ENCODE peak calls at places on chromosomes 11 and 22, in eight cellular contexts. F is left cardiac atrium; G is AG04449; A is ELF-1; W is CD4-positive, alpha-beta T cell; T is astrocyte of the cerebellum; U is posterior vena cava; D is MCF 10A. J is an unnamed sample.
A peak's percentile ranks its signal among the peaks of the same experiment; 100 is the strongest.

GRCh38 chr22:18056802-18057474 is 20.9 kb upstream of the PEX26 start:
- DNase-seq in F (no peak), D (no peak), A (no peak), W (no peak), T (no peak), U (peak; percentile 48), G (no peak), J (peak; percentile 35)

GRCh38 chr11:792535-792821 is 2.6 kb upstream of the CEND1 start:
- DNase-seq in T (no peak), D (no peak), F (no peak), G (no peak), U (no peak), W (no peak), A (no peak), J (no peak)

GRCh38 chr11:73950869-73951710 is at the start of gene DNAJB13:
- DNase-seq in A (peak; percentile 76), T (no peak), F (no peak), G (no peak), D (peak; percentile 37), U (peak; percentile 75), W (no peak), J (no peak)

GRCh38 chr11:22666700-22667439 is 459 bp downstream of the GAS2 start:
- DNase-seq in U (peak; percentile 72), A (peak; percentile 75), F (peak; percentile 60), G (no peak), T (no peak), W (no peak), D (no peak), J (no peak)

GRCh38 chr11:32456864-32457263 is 21.5 kb upstream of the WT1 start:
- DNase-seq in D (no peak), A (no peak), U (no peak), W (no peak), F (no peak), G (no peak), T (no peak), J (no peak)

GRCh38 chr11:104526006-104526405 is 362.1 kb upstream of the PDGFD start:
- DNase-seq in F (no peak), A (no peak), W (no peak), G (no peak), D (no peak), T (no peak), U (no peak), J (no peak)

GRCh38 chr11:117819096-117820040 is 5.2 kb downstream of the FXYD2 start:
- DNase-seq in U (peak; percentile 87), F (peak; percentile 71), G (no peak), T (peak; percentile 59), A (peak; percentile 92), W (no peak), D (peak; percentile 78), J (peak; percentile 76)

GRCh38 chr22:42361523-42361922 is 70.7 kb downstream of the NFAM1 start:
- DNase-seq in G (no peak), A (no peak), D (no peak), W (no peak), T (no peak), F (no peak), U (no peak), J (no peak)

GRCh38 chr11:36411202-36411640 is 98.9 kb downstream of the TRAF6 start:
- DNase-seq in T (no peak), W (no peak), U (no peak), G (no peak), F (peak; percentile 38), D (no peak), A (no peak), J (no peak)

GRCh38 chr22:30843245-30843644 is 125.3 kb downstream of the MORC2 start:
- DNase-seq in A (no peak), F (no peak), G (no peak), D (peak; percentile 98), T (peak; percentile 86), W (no peak), U (peak; percentile 30), J (no peak)

GRCh38 chr22:50529416-50530279 is at the start of gene TYMP:
- DNase-seq in W (no peak), U (peak; percentile 96), D (no peak), F (peak; percentile 86), A (peak; percentile 36), T (no peak), G (no peak), J (peak; percentile 94)

GRCh38 chr11:2186669-2187266 is 15.2 kb upstream of the TH start:
- DNase-seq in T (no peak), W (peak; percentile 38), D (peak; percentile 25), U (no peak), F (no peak), G (no peak), A (peak; percentile 66), J (no peak)

GRCh38 chr11:132064987-132065620 is 694.7 kb downstream of the NTM start:
- DNase-seq in G (peak; percentile 100), D (no peak), U (no peak), F (no peak), T (peak; percentile 96), A (no peak), W (no peak), J (no peak)

GRCh38 chr22:27133951-27134664 is 476.7 kb downstream of the MIAT start:
- DNase-seq in W (no peak), F (peak; percentile 57), G (peak; percentile 63), D (peak; percentile 90), A (peak; percentile 46), U (peak; percentile 83), T (peak; percentile 67), J (no peak)

GRCh38 chr11:66988238-66988637 is 13.1 kb downstream of the C11orf86 start:
- DNase-seq in U (no peak), F (no peak), W (no peak), D (no peak), G (no peak), A (no peak), T (no peak), J (no peak)

GRCh38 chr22:19932367-19933206 is 9.0 kb upstream of the COMT start:
- DNase-seq in F (no peak), W (no peak), D (no peak), T (no peak), G (no peak), U (no peak), A (no peak), J (peak; percentile 40)

GRCh38 chr11:69636512-69636866 is 4.5 kb upstream of the CCND1 start:
- DNase-seq in D (peak; percentile 32), A (peak; percentile 94), F (peak; percentile 83), U (peak; percentile 91), T (peak; percentile 78), G (no peak), W (no peak), J (peak; percentile 86)

GRCh38 chr22:50171319-50171964 is 911 bp downstream of the PANX2 start:
- DNase-seq in A (no peak), W (no peak), G (no peak), U (peak; percentile 81), F (no peak), D (no peak), T (no peak), J (no peak)

GRCh38 chr11:99803501-99803900 is 782.8 kb downstream of the CNTN5 start:
- DNase-seq in T (no peak), U (no peak), F (no peak), W (no peak), G (no peak), D (peak; percentile 30), A (peak; percentile 44), J (no peak)

GRCh38 chr11:102007567-102008437 is 39.4 kb upstream of the CFAP300 start:
- DNase-seq in T (peak; percentile 24), D (peak; percentile 70), F (no peak), A (no peak), U (no peak), W (no peak), G (peak; percentile 24), J (no peak)